ENCODE peak calls at places on chromosomes 16 and 17, in eight cellular contexts. C is Calu3, S is psoas muscle, K is ELF-1, L is left kidney, E is endothelial cell, W is chondrocyte, A is DMS79. P is an unnamed sample.

GRCh38 chr17:33243732-33244131 is 49.4 kb downstream of the ASIC2 start:
- DNase-seq in C (no peak), S (no peak), K (no peak), L (no peak), E (no peak), W (no peak), A (no peak), P (no peak)

GRCh38 chr17:29571883-29572681 is 3.6 kb downstream of the TP53I13 start:
- DNase-seq in C (no peak), S (no peak), K (no peak), L (no peak), E (no peak), W (peak; percentile 90), A (no peak), P (no peak)

GRCh38 chr17:38693700-38694329 is 11.3 kb upstream of the MLLT6 start:
- DNase-seq in C (no peak), S (peak; percentile 94), K (no peak), L (peak; percentile 56), E (no peak), W (no peak), A (no peak), P (no peak)

GRCh38 chr16:84775262-84775810 is 44.4 kb upstream of the CRISPLD2 start:
- DNase-seq in C (no peak), S (no peak), K (no peak), L (no peak), E (no peak), W (no peak), A (no peak), P (no peak)

GRCh38 chr17:70739046-70739445 is 569.7 kb downstream of the KCNJ2 start:
- DNase-seq in C (no peak), S (no peak), K (no peak), L (peak; percentile 16), E (no peak), W (no peak), A (no peak), P (no peak)

GRCh38 chr17:3026856-3027751 is 36.3 kb downstream of the OR1D5 start:
- DNase-seq in C (no peak), S (peak; percentile 36), K (no peak), L (no peak), E (no peak), W (peak; percentile 73), A (no peak), P (no peak)

GRCh38 chr17:79729761-79730160 is 982 bp upstream of the ENPP7 start:
- DNase-seq in C (no peak), S (no peak), K (no peak), L (no peak), E (no peak), W (no peak), A (no peak), P (no peak)

GRCh38 chr16:82882982-82883863 is 256.5 kb downstream of the CDH13 start:
- DNase-seq in C (no peak), S (no peak), K (no peak), L (no peak), E (no peak), W (no peak), A (no peak), P (no peak)

GRCh38 chr16:57240872-57241271 is 4.2 kb upstream of the ARL2BP start:
- DNase-seq in C (no peak), S (no peak), K (no peak), L (no peak), E (no peak), W (no peak), A (no peak), P (no peak)

GRCh38 chr17:56203430-56203829 is 50.2 kb downstream of the ANKFN1 start:
- DNase-seq in C (no peak), S (no peak), K (no peak), L (no peak), E (no peak), W (no peak), A (no peak), P (peak; percentile 30)

GRCh38 chr17:61131555-61131954 is 268.1 kb upstream of the TBX2 start:
- DNase-seq in C (no peak), S (no peak), K (peak; percentile 52), L (peak; percentile 79), E (no peak), W (no peak), A (no peak), P (no peak)

GRCh38 chr17:47099987-47100711 is 88.9 kb downstream of the CDC27 start:
- DNase-seq in C (peak; percentile 97), S (peak; percentile 96), K (peak; percentile 93), L (peak; percentile 97), E (peak; percentile 90), W (no peak), A (peak; percentile 82), P (peak; percentile 87)

GRCh38 chr17:3535253-3535995 is 22.2 kb downstream of the TRPV3 start:
- DNase-seq in C (peak; percentile 25), S (peak; percentile 87), K (peak; percentile 92), L (peak; percentile 90), E (peak; percentile 69), W (peak; percentile 60), A (peak; percentile 70), P (no peak)

GRCh38 chr17:73118876-73119485 is 26.5 kb upstream of the SLC39A11 start:
- DNase-seq in C (no peak), S (no peak), K (no peak), L (peak; percentile 52), E (no peak), W (no peak), A (no peak), P (no peak)

GRCh38 chr17:73691321-73691766 is 47.1 kb upstream of the SDK2 start:
- DNase-seq in C (no peak), S (no peak), K (no peak), L (peak; percentile 19), E (no peak), W (no peak), A (no peak), P (no peak)

GRCh38 chr17:78723001-78723796 is 58.9 kb downstream of the CYTH1 start:
- DNase-seq in C (no peak), S (peak; percentile 68), K (peak; percentile 89), L (peak; percentile 94), E (peak; percentile 58), W (no peak), A (no peak), P (no peak)

GRCh38 chr17:225551-225950 is 44.1 kb upstream of the DOC2B start:
- DNase-seq in C (no peak), S (peak; percentile 29), K (no peak), L (no peak), E (no peak), W (peak; percentile 52), A (no peak), P (no peak)

GRCh38 chr16:12646490-12647274 is 157.0 kb downstream of the CPPED1 start:
- DNase-seq in C (peak; percentile 42), S (no peak), K (no peak), L (peak; percentile 4), E (no peak), W (no peak), A (no peak), P (no peak)

GRCh38 chr16:86078121-86078600 is 179.2 kb downstream of the IRF8 start:
- DNase-seq in C (no peak), S (no peak), K (no peak), L (no peak), E (no peak), W (peak; percentile 64), A (no peak), P (no peak)

GRCh38 chr16:84041421-84041820 is 1.2 kb downstream of the SLC38A8 start:
- DNase-seq in C (no peak), S (no peak), K (no peak), L (no peak), E (no peak), W (peak; percentile 72), A (no peak), P (no peak)

GRCh38 chr17:5468075-5468473 is 708 bp downstream of the DHX33 start:
- DNase-seq in C (no peak), S (no peak), K (no peak), L (no peak), E (peak; percentile 21), W (no peak), A (no peak), P (no peak)

GRCh38 chr16:74865922-74866598 is 91.4 kb upstream of the FA2H start:
- DNase-seq in C (peak; percentile 35), S (no peak), K (peak; percentile 77), L (peak; percentile 15), E (no peak), W (no peak), A (no peak), P (no peak)

GRCh38 chr17:69047368-69048263 is 13.1 kb downstream of the ABCA9 start:
- DNase-seq in C (peak; percentile 68), S (peak; percentile 70), K (peak; percentile 30), L (peak; percentile 75), E (peak; percentile 47), W (no peak), A (no peak), P (peak; percentile 45)

GRCh38 chr16:75007443-75007842 is 8.6 kb downstream of the ZNRF1 start:
- DNase-seq in C (no peak), S (no peak), K (no peak), L (no peak), E (no peak), W (no peak), A (peak; percentile 19), P (no peak)

GRCh38 chr17:3722716-3723115 is 987 bp upstream of the HASPIN start:
- DNase-seq in C (no peak), S (no peak), K (no peak), L (peak; percentile 29), E (no peak), W (no peak), A (no peak), P (no peak)